ENCODE peak calls at places on chromosomes 2 and 18, in seven cellular contexts. W is endodermal cell; L is GM10248; Q is stomach; C is psoas muscle; A is retina; O is CD8-positive, alpha-beta T cell. N is an unnamed sample.

GRCh38 chr2:50333501-50334228 is 698.3 kb downstream of the NRXN1 start:
- DNase-seq in C (no peak), O (no peak), W (no peak), L (no peak), Q (no peak), A (no peak), N (no peak)

GRCh38 chr2:168639501-168639900 is 162.9 kb upstream of the NOSTRIN start:
- DNase-seq in W (peak), O (no peak), L (no peak), Q (peak), C (peak), A (no peak), N (peak)

GRCh38 chr18:1302861-1303260 is 398.2 kb downstream of the ADCYAP1 start:
- DNase-seq in A (no peak), L (no peak), W (no peak), C (no peak), Q (no peak), O (no peak), N (no peak)

GRCh38 chr2:177712462-177712861 is 319.9 kb downstream of the AGPS start:
- DNase-seq in L (no peak), Q (no peak), A (no peak), O (no peak), C (no peak), W (no peak), N (no peak)

GRCh38 chr2:121147766-121148165 is 137.2 kb downstream of the TFCP2L1 start:
- DNase-seq in Q (no peak), L (no peak), A (no peak), C (no peak), W (no peak), O (no peak), N (no peak)

GRCh38 chr18:76958692-76959341 is 136.5 kb downstream of the ZNF236 start:
- DNase-seq in Q (peak), L (no peak), A (no peak), W (no peak), C (no peak), O (no peak), N (no peak)

GRCh38 chr2:68420254-68420910 is 46.7 kb downstream of the FBXO48 start:
- DNase-seq in Q (no peak), C (no peak), L (no peak), W (no peak), A (no peak), O (no peak), N (no peak)

GRCh38 chr2:134225841-134226240 is 28.0 kb upstream of the MGAT5 start:
- DNase-seq in A (no peak), Q (no peak), W (no peak), O (no peak), C (no peak), L (no peak), N (no peak)

GRCh38 chr2:51368250-51368649 is 336.3 kb upstream of the NRXN1 start:
- DNase-seq in W (no peak), C (no peak), Q (no peak), L (no peak), O (no peak), A (no peak), N (no peak)

GRCh38 chr2:118737690-118738089 is 109.8 kb downstream of the EN1 start:
- DNase-seq in Q (no peak), A (no peak), C (no peak), W (no peak), L (no peak), O (no peak), N (no peak)

GRCh38 chr2:28626891-28627421 is 124.7 kb upstream of the PPP1CB start:
- DNase-seq in A (no peak), W (no peak), C (no peak), L (no peak), Q (no peak), O (no peak), N (no peak)

GRCh38 chr2:176189666-176190641 is 1.5 kb downstream of the HOXD1 start:
- DNase-seq in C (no peak), O (no peak), Q (no peak), A (peak), L (no peak), W (peak), N (no peak)

GRCh38 chr2:189217546-189217945 is 38.0 kb upstream of the COL5A2 start:
- DNase-seq in W (peak), O (no peak), Q (no peak), C (no peak), A (no peak), L (no peak), N (no peak)

GRCh38 chr2:219436491-219436890 is 1.8 kb downstream of the SPEG start:
- DNase-seq in A (no peak), W (no peak), Q (no peak), L (no peak), C (no peak), O (no peak), N (peak)

GRCh38 chr18:22816266-22817176 is 116.6 kb upstream of the RBBP8 start:
- DNase-seq in A (no peak), O (no peak), C (no peak), W (no peak), Q (no peak), L (no peak), N (peak)

GRCh38 chr2:32772623-32773221 is 144.9 kb downstream of the TTC27 start:
- DNase-seq in W (peak), C (no peak), L (peak), O (no peak), A (peak), Q (no peak), N (no peak)

GRCh38 chr2:19465965-19466364 is 107.5 kb upstream of the OSR1 start:
- DNase-seq in L (no peak), O (no peak), C (no peak), W (no peak), Q (no peak), A (no peak), N (no peak)

GRCh38 chr2:107584577-107584976 is 242.1 kb upstream of the RGPD4 start:
- DNase-seq in A (no peak), W (no peak), O (no peak), C (no peak), Q (no peak), L (no peak), N (no peak)

GRCh38 chr18:73950116-73950705 is 197.4 kb downstream of the FBXO15 start:
- DNase-seq in A (no peak), Q (no peak), W (no peak), O (no peak), L (no peak), C (no peak), N (no peak)

GRCh38 chr2:88263861-88264260 is 93.7 kb downstream of the THNSL2 start:
- DNase-seq in C (no peak), L (no peak), O (no peak), A (no peak), W (no peak), Q (no peak), N (no peak)

GRCh38 chr2:57444731-57445414 is 601.7 kb upstream of the VRK2 start:
- DNase-seq in C (no peak), W (no peak), Q (no peak), A (no peak), L (no peak), O (no peak), N (no peak)